ENCODE peak calls at places on chromosomes 12 and 14, in eight cellular contexts. One of them, this sample, is unnamed.

GRCh38 chr14:90495357-90496276 is 98.8 kb downstream of the CALM1 start:
- DNase-seq in stimulated activated CD4-positive, alpha-beta T cell treated with anti-CD3 and anti-CD28 coated beads, Interleukin-2, amount 100 ng/mL, for 48 hours: peak
- DNase-seq in T-helper 9 cell: peak
- DNase-seq in brain pericyte: peak
- DNase-seq in NCI-H146: peak
- DNase-seq in iPS-NIHi11: peak
- DNase-seq in activated naive CD8-positive, alpha-beta T cell treated with anti-CD3 and anti-CD28 coated beads, Interleukin-2, amount 10 ng/mL, durations not matched to agents 7 days and 5 days: peak
- DNase-seq in effector memory CD8-positive, alpha-beta T cell: peak
- DNase-seq in this sample: no peak

GRCh38 chr14:90521121-90521929 is 124.5 kb downstream of the CALM1 start:
- DNase-seq in stimulated activated CD4-positive, alpha-beta T cell treated with anti-CD3 and anti-CD28 coated beads, Interleukin-2, amount 100 ng/mL, for 48 hours: no peak
- DNase-seq in T-helper 9 cell: no peak
- DNase-seq in brain pericyte: no peak
- DNase-seq in NCI-H146: peak
- DNase-seq in iPS-NIHi11: no peak
- DNase-seq in activated naive CD8-positive, alpha-beta T cell treated with anti-CD3 and anti-CD28 coated beads, Interleukin-2, amount 10 ng/mL, durations not matched to agents 7 days and 5 days: no peak
- DNase-seq in effector memory CD8-positive, alpha-beta T cell: no peak
- DNase-seq in this sample: no peak

GRCh38 chr12:122029620-122030426 is 8.1 kb downstream of the BCL7A start:
- DNase-seq in stimulated activated CD4-positive, alpha-beta T cell treated with anti-CD3 and anti-CD28 coated beads, Interleukin-2, amount 100 ng/mL, for 48 hours: no peak
- DNase-seq in T-helper 9 cell: no peak
- DNase-seq in brain pericyte: no peak
- DNase-seq in NCI-H146: no peak
- DNase-seq in iPS-NIHi11: no peak
- DNase-seq in activated naive CD8-positive, alpha-beta T cell treated with anti-CD3 and anti-CD28 coated beads, Interleukin-2, amount 10 ng/mL, durations not matched to agents 7 days and 5 days: no peak
- DNase-seq in effector memory CD8-positive, alpha-beta T cell: no peak
- DNase-seq in this sample: no peak

GRCh38 chr14:33219957-33220356 is 281.3 kb downstream of the NPAS3 start:
- DNase-seq in stimulated activated CD4-positive, alpha-beta T cell treated with anti-CD3 and anti-CD28 coated beads, Interleukin-2, amount 100 ng/mL, for 48 hours: no peak
- DNase-seq in T-helper 9 cell: no peak
- DNase-seq in brain pericyte: no peak
- DNase-seq in NCI-H146: no peak
- DNase-seq in iPS-NIHi11: no peak
- DNase-seq in activated naive CD8-positive, alpha-beta T cell treated with anti-CD3 and anti-CD28 coated beads, Interleukin-2, amount 10 ng/mL, durations not matched to agents 7 days and 5 days: no peak
- DNase-seq in effector memory CD8-positive, alpha-beta T cell: no peak
- DNase-seq in this sample: no peak

GRCh38 chr14:73567951-73568885 is 795 bp upstream of the ACOT2 start:
- DNase-seq in stimulated activated CD4-positive, alpha-beta T cell treated with anti-CD3 and anti-CD28 coated beads, Interleukin-2, amount 100 ng/mL, for 48 hours: no peak
- DNase-seq in T-helper 9 cell: no peak
- DNase-seq in brain pericyte: no peak
- DNase-seq in NCI-H146: no peak
- DNase-seq in iPS-NIHi11: no peak
- DNase-seq in activated naive CD8-positive, alpha-beta T cell treated with anti-CD3 and anti-CD28 coated beads, Interleukin-2, amount 10 ng/mL, durations not matched to agents 7 days and 5 days: no peak
- DNase-seq in effector memory CD8-positive, alpha-beta T cell: no peak
- DNase-seq in this sample: no peak

GRCh38 chr14:55514819-55515470 is 65.1 kb upstream of the KTN1 start:
- DNase-seq in stimulated activated CD4-positive, alpha-beta T cell treated with anti-CD3 and anti-CD28 coated beads, Interleukin-2, amount 100 ng/mL, for 48 hours: no peak
- DNase-seq in T-helper 9 cell: no peak
- DNase-seq in brain pericyte: no peak
- DNase-seq in NCI-H146: no peak
- DNase-seq in iPS-NIHi11: no peak
- DNase-seq in activated naive CD8-positive, alpha-beta T cell treated with anti-CD3 and anti-CD28 coated beads, Interleukin-2, amount 10 ng/mL, durations not matched to agents 7 days and 5 days: no peak
- DNase-seq in effector memory CD8-positive, alpha-beta T cell: no peak
- DNase-seq in this sample: no peak

GRCh38 chr12:99495797-99496196 is 151.8 kb upstream of the GARIN6 start:
- DNase-seq in stimulated activated CD4-positive, alpha-beta T cell treated with anti-CD3 and anti-CD28 coated beads, Interleukin-2, amount 100 ng/mL, for 48 hours: no peak
- DNase-seq in T-helper 9 cell: no peak
- DNase-seq in brain pericyte: no peak
- DNase-seq in NCI-H146: no peak
- DNase-seq in iPS-NIHi11: no peak
- DNase-seq in activated naive CD8-positive, alpha-beta T cell treated with anti-CD3 and anti-CD28 coated beads, Interleukin-2, amount 10 ng/mL, durations not matched to agents 7 days and 5 days: no peak
- DNase-seq in effector memory CD8-positive, alpha-beta T cell: no peak
- DNase-seq in this sample: no peak

GRCh38 chr12:90183201-90183600 is 474.6 kb upstream of the ATP2B1 start:
- DNase-seq in stimulated activated CD4-positive, alpha-beta T cell treated with anti-CD3 and anti-CD28 coated beads, Interleukin-2, amount 100 ng/mL, for 48 hours: no peak
- DNase-seq in T-helper 9 cell: no peak
- DNase-seq in brain pericyte: no peak
- DNase-seq in NCI-H146: no peak
- DNase-seq in iPS-NIHi11: no peak
- DNase-seq in activated naive CD8-positive, alpha-beta T cell treated with anti-CD3 and anti-CD28 coated beads, Interleukin-2, amount 10 ng/mL, durations not matched to agents 7 days and 5 days: no peak
- DNase-seq in effector memory CD8-positive, alpha-beta T cell: no peak
- DNase-seq in this sample: no peak

GRCh38 chr14:67675219-67675582 is 769 bp upstream of the VTI1B start:
- DNase-seq in stimulated activated CD4-positive, alpha-beta T cell treated with anti-CD3 and anti-CD28 coated beads, Interleukin-2, amount 100 ng/mL, for 48 hours: no peak
- DNase-seq in T-helper 9 cell: no peak
- DNase-seq in brain pericyte: no peak
- DNase-seq in NCI-H146: no peak
- DNase-seq in iPS-NIHi11: no peak
- DNase-seq in activated naive CD8-positive, alpha-beta T cell treated with anti-CD3 and anti-CD28 coated beads, Interleukin-2, amount 10 ng/mL, durations not matched to agents 7 days and 5 days: no peak
- DNase-seq in effector memory CD8-positive, alpha-beta T cell: no peak
- DNase-seq in this sample: no peak

GRCh38 chr14:77111021-77111420 is 13.0 kb downstream of the CIPC start:
- DNase-seq in stimulated activated CD4-positive, alpha-beta T cell treated with anti-CD3 and anti-CD28 coated beads, Interleukin-2, amount 100 ng/mL, for 48 hours: no peak
- DNase-seq in T-helper 9 cell: no peak
- DNase-seq in brain pericyte: no peak
- DNase-seq in NCI-H146: no peak
- DNase-seq in iPS-NIHi11: peak
- DNase-seq in activated naive CD8-positive, alpha-beta T cell treated with anti-CD3 and anti-CD28 coated beads, Interleukin-2, amount 10 ng/mL, durations not matched to agents 7 days and 5 days: no peak
- DNase-seq in effector memory CD8-positive, alpha-beta T cell: no peak
- DNase-seq in this sample: no peak

GRCh38 chr12:30440826-30441602 is 254.7 kb downstream of the IPO8 start:
- DNase-seq in stimulated activated CD4-positive, alpha-beta T cell treated with anti-CD3 and anti-CD28 coated beads, Interleukin-2, amount 100 ng/mL, for 48 hours: no peak
- DNase-seq in T-helper 9 cell: no peak
- DNase-seq in brain pericyte: no peak
- DNase-seq in NCI-H146: peak
- DNase-seq in iPS-NIHi11: peak
- DNase-seq in activated naive CD8-positive, alpha-beta T cell treated with anti-CD3 and anti-CD28 coated beads, Interleukin-2, amount 10 ng/mL, durations not matched to agents 7 days and 5 days: no peak
- DNase-seq in effector memory CD8-positive, alpha-beta T cell: no peak
- DNase-seq in this sample: no peak

GRCh38 chr12:113658030-113658655 is 186.5 kb upstream of the LHX5 start:
- DNase-seq in stimulated activated CD4-positive, alpha-beta T cell treated with anti-CD3 and anti-CD28 coated beads, Interleukin-2, amount 100 ng/mL, for 48 hours: no peak
- DNase-seq in T-helper 9 cell: no peak
- DNase-seq in brain pericyte: no peak
- DNase-seq in NCI-H146: no peak
- DNase-seq in iPS-NIHi11: no peak
- DNase-seq in activated naive CD8-positive, alpha-beta T cell treated with anti-CD3 and anti-CD28 coated beads, Interleukin-2, amount 10 ng/mL, durations not matched to agents 7 days and 5 days: no peak
- DNase-seq in effector memory CD8-positive, alpha-beta T cell: no peak
- DNase-seq in this sample: no peak

GRCh38 chr12:112018571-112019237 is 5.5 kb downstream of the ERP29 start:
- DNase-seq in stimulated activated CD4-positive, alpha-beta T cell treated with anti-CD3 and anti-CD28 coated beads, Interleukin-2, amount 100 ng/mL, for 48 hours: no peak
- DNase-seq in T-helper 9 cell: no peak
- DNase-seq in brain pericyte: no peak
- DNase-seq in NCI-H146: no peak
- DNase-seq in iPS-NIHi11: no peak
- DNase-seq in activated naive CD8-positive, alpha-beta T cell treated with anti-CD3 and anti-CD28 coated beads, Interleukin-2, amount 10 ng/mL, durations not matched to agents 7 days and 5 days: no peak
- DNase-seq in effector memory CD8-positive, alpha-beta T cell: no peak
- DNase-seq in this sample: no peak

GRCh38 chr12:123973552-123974341 is 732 bp downstream of the ZNF664 start:
- DNase-seq in stimulated activated CD4-positive, alpha-beta T cell treated with anti-CD3 and anti-CD28 coated beads, Interleukin-2, amount 100 ng/mL, for 48 hours: peak
- DNase-seq in T-helper 9 cell: peak
- DNase-seq in brain pericyte: no peak
- DNase-seq in NCI-H146: peak
- DNase-seq in iPS-NIHi11: peak
- DNase-seq in activated naive CD8-positive, alpha-beta T cell treated with anti-CD3 and anti-CD28 coated beads, Interleukin-2, amount 10 ng/mL, durations not matched to agents 7 days and 5 days: peak
- DNase-seq in effector memory CD8-positive, alpha-beta T cell: peak
- DNase-seq in this sample: peak

GRCh38 chr12:118190266-118190665 is 54.3 kb downstream of the PEBP1 start:
- DNase-seq in stimulated activated CD4-positive, alpha-beta T cell treated with anti-CD3 and anti-CD28 coated beads, Interleukin-2, amount 100 ng/mL, for 48 hours: no peak
- DNase-seq in T-helper 9 cell: no peak
- DNase-seq in brain pericyte: no peak
- DNase-seq in NCI-H146: peak
- DNase-seq in iPS-NIHi11: no peak
- DNase-seq in activated naive CD8-positive, alpha-beta T cell treated with anti-CD3 and anti-CD28 coated beads, Interleukin-2, amount 10 ng/mL, durations not matched to agents 7 days and 5 days: no peak
- DNase-seq in effector memory CD8-positive, alpha-beta T cell: no peak
- DNase-seq in this sample: no peak

GRCh38 chr12:86666311-86666710 is 410.1 kb upstream of the MGAT4C start:
- DNase-seq in stimulated activated CD4-positive, alpha-beta T cell treated with anti-CD3 and anti-CD28 coated beads, Interleukin-2, amount 100 ng/mL, for 48 hours: no peak
- DNase-seq in T-helper 9 cell: no peak
- DNase-seq in brain pericyte: no peak
- DNase-seq in NCI-H146: no peak
- DNase-seq in iPS-NIHi11: no peak
- DNase-seq in activated naive CD8-positive, alpha-beta T cell treated with anti-CD3 and anti-CD28 coated beads, Interleukin-2, amount 10 ng/mL, durations not matched to agents 7 days and 5 days: no peak
- DNase-seq in effector memory CD8-positive, alpha-beta T cell: no peak
- DNase-seq in this sample: no peak

GRCh38 chr12:120468271-120468845 is 1.2 kb downstream of the SRSF9 start:
- DNase-seq in stimulated activated CD4-positive, alpha-beta T cell treated with anti-CD3 and anti-CD28 coated beads, Interleukin-2, amount 100 ng/mL, for 48 hours: no peak
- DNase-seq in T-helper 9 cell: no peak
- DNase-seq in brain pericyte: no peak
- DNase-seq in NCI-H146: peak
- DNase-seq in iPS-NIHi11: peak
- DNase-seq in activated naive CD8-positive, alpha-beta T cell treated with anti-CD3 and anti-CD28 coated beads, Interleukin-2, amount 10 ng/mL, durations not matched to agents 7 days and 5 days: peak
- DNase-seq in effector memory CD8-positive, alpha-beta T cell: no peak
- DNase-seq in this sample: peak

GRCh38 chr14:96091941-96092411 is 52.8 kb downstream of the C14orf132 start:
- DNase-seq in stimulated activated CD4-positive, alpha-beta T cell treated with anti-CD3 and anti-CD28 coated beads, Interleukin-2, amount 100 ng/mL, for 48 hours: no peak
- DNase-seq in T-helper 9 cell: no peak
- DNase-seq in brain pericyte: no peak
- DNase-seq in NCI-H146: no peak
- DNase-seq in iPS-NIHi11: no peak
- DNase-seq in activated naive CD8-positive, alpha-beta T cell treated with anti-CD3 and anti-CD28 coated beads, Interleukin-2, amount 10 ng/mL, durations not matched to agents 7 days and 5 days: no peak
- DNase-seq in effector memory CD8-positive, alpha-beta T cell: no peak
- DNase-seq in this sample: no peak

GRCh38 chr12:113333877-113334785 is 778 bp downstream of the SLC8B1 start:
- DNase-seq in stimulated activated CD4-positive, alpha-beta T cell treated with anti-CD3 and anti-CD28 coated beads, Interleukin-2, amount 100 ng/mL, for 48 hours: no peak
- DNase-seq in T-helper 9 cell: no peak
- DNase-seq in brain pericyte: no peak
- DNase-seq in NCI-H146: no peak
- DNase-seq in iPS-NIHi11: no peak
- DNase-seq in activated naive CD8-positive, alpha-beta T cell treated with anti-CD3 and anti-CD28 coated beads, Interleukin-2, amount 10 ng/mL, durations not matched to agents 7 days and 5 days: peak
- DNase-seq in effector memory CD8-positive, alpha-beta T cell: no peak
- DNase-seq in this sample: no peak

GRCh38 chr12:52249041-52249461 is 16.0 kb downstream of the KRT7 start:
- DNase-seq in stimulated activated CD4-positive, alpha-beta T cell treated with anti-CD3 and anti-CD28 coated beads, Interleukin-2, amount 100 ng/mL, for 48 hours: no peak
- DNase-seq in T-helper 9 cell: no peak
- DNase-seq in brain pericyte: no peak
- DNase-seq in NCI-H146: no peak
- DNase-seq in iPS-NIHi11: no peak
- DNase-seq in activated naive CD8-positive, alpha-beta T cell treated with anti-CD3 and anti-CD28 coated beads, Interleukin-2, amount 10 ng/mL, durations not matched to agents 7 days and 5 days: no peak
- DNase-seq in effector memory CD8-positive, alpha-beta T cell: no peak
- DNase-seq in this sample: no peak

GRCh38 chr12:2111816-2112215 is 59.0 kb downstream of the CACNA1C start:
- DNase-seq in stimulated activated CD4-positive, alpha-beta T cell treated with anti-CD3 and anti-CD28 coated beads, Interleukin-2, amount 100 ng/mL, for 48 hours: no peak
- DNase-seq in T-helper 9 cell: no peak
- DNase-seq in brain pericyte: no peak
- DNase-seq in NCI-H146: no peak
- DNase-seq in iPS-NIHi11: no peak
- DNase-seq in activated naive CD8-positive, alpha-beta T cell treated with anti-CD3 and anti-CD28 coated beads, Interleukin-2, amount 10 ng/mL, durations not matched to agents 7 days and 5 days: no peak
- DNase-seq in effector memory CD8-positive, alpha-beta T cell: no peak
- DNase-seq in this sample: no peak

GRCh38 chr12:102811125-102811737 is 105.8 kb downstream of the PAH start:
- DNase-seq in stimulated activated CD4-positive, alpha-beta T cell treated with anti-CD3 and anti-CD28 coated beads, Interleukin-2, amount 100 ng/mL, for 48 hours: no peak
- DNase-seq in T-helper 9 cell: no peak
- DNase-seq in brain pericyte: no peak
- DNase-seq in NCI-H146: peak
- DNase-seq in iPS-NIHi11: peak
- DNase-seq in activated naive CD8-positive, alpha-beta T cell treated with anti-CD3 and anti-CD28 coated beads, Interleukin-2, amount 10 ng/mL, durations not matched to agents 7 days and 5 days: no peak
- DNase-seq in effector memory CD8-positive, alpha-beta T cell: no peak
- DNase-seq in this sample: peak

GRCh38 chr14:58822856-58823255 is 185.1 kb downstream of the DACT1 start:
- DNase-seq in stimulated activated CD4-positive, alpha-beta T cell treated with anti-CD3 and anti-CD28 coated beads, Interleukin-2, amount 100 ng/mL, for 48 hours: no peak
- DNase-seq in T-helper 9 cell: no peak
- DNase-seq in brain pericyte: no peak
- DNase-seq in NCI-H146: peak
- DNase-seq in iPS-NIHi11: no peak
- DNase-seq in activated naive CD8-positive, alpha-beta T cell treated with anti-CD3 and anti-CD28 coated beads, Interleukin-2, amount 10 ng/mL, durations not matched to agents 7 days and 5 days: no peak
- DNase-seq in effector memory CD8-positive, alpha-beta T cell: no peak
- DNase-seq in this sample: no peak